ENCODE peak calls at places on chromosomes 13 and 19, in six cellular contexts. One of them, this sample, is unnamed.

GRCh38 chr19:294819-295686 is 3.9 kb upstream of the PLPP2 start:
- DNase-seq in kidney epithelial cell: no peak
- DNase-seq in left lung: no peak
- DNase-seq in fibroblast of mammary gland: peak
- DNase-seq in esophagus muscularis mucosa: no peak
- DNase-seq in GM23248: peak
- DNase-seq in this sample: no peak

GRCh38 chr13:95378603-95379002 is 77.4 kb upstream of the ABCC4 start:
- DNase-seq in kidney epithelial cell: no peak
- DNase-seq in GM23248: no peak
- DNase-seq in left lung: no peak
- DNase-seq in esophagus muscularis mucosa: no peak
- DNase-seq in fibroblast of mammary gland: no peak
- DNase-seq in this sample: peak

GRCh38 chr13:51927129-51927528 is 65.4 kb downstream of the CCDC70 start:
- DNase-seq in left lung: no peak
- DNase-seq in fibroblast of mammary gland: no peak
- DNase-seq in kidney epithelial cell: no peak
- DNase-seq in GM23248: no peak
- DNase-seq in esophagus muscularis mucosa: no peak
- DNase-seq in this sample: no peak

GRCh38 chr19:31985001-31985605 is 360.3 kb upstream of the ZNF507 start:
- DNase-seq in esophagus muscularis mucosa: peak
- DNase-seq in fibroblast of mammary gland: no peak
- DNase-seq in GM23248: no peak
- DNase-seq in kidney epithelial cell: no peak
- DNase-seq in left lung: no peak
- DNase-seq in this sample: no peak

GRCh38 chr13:94433055-94433947 is 46.2 kb downstream of the DCT start:
- DNase-seq in fibroblast of mammary gland: no peak
- DNase-seq in esophagus muscularis mucosa: peak
- DNase-seq in GM23248: no peak
- DNase-seq in left lung: no peak
- DNase-seq in kidney epithelial cell: no peak
- DNase-seq in this sample: peak

GRCh38 chr13:79194727-79195126 is 211.3 kb downstream of the RBM26 start:
- DNase-seq in left lung: no peak
- DNase-seq in esophagus muscularis mucosa: no peak
- DNase-seq in fibroblast of mammary gland: no peak
- DNase-seq in GM23248: no peak
- DNase-seq in kidney epithelial cell: no peak
- DNase-seq in this sample: no peak

GRCh38 chr19:16645140-16645539 is 14.8 kb downstream of the SMIM7 start:
- DNase-seq in left lung: no peak
- DNase-seq in esophagus muscularis mucosa: no peak
- DNase-seq in fibroblast of mammary gland: no peak
- DNase-seq in GM23248: no peak
- DNase-seq in kidney epithelial cell: no peak
- DNase-seq in this sample: no peak

GRCh38 chr19:3687774-3688706 is 12.2 kb downstream of the PIP5K1C start:
- DNase-seq in esophagus muscularis mucosa: no peak
- DNase-seq in kidney epithelial cell: no peak
- DNase-seq in left lung: no peak
- DNase-seq in fibroblast of mammary gland: no peak
- DNase-seq in GM23248: no peak
- DNase-seq in this sample: peak

GRCh38 chr13:67070306-67070705 is 159.8 kb downstream of the PCDH9 start:
- DNase-seq in left lung: no peak
- DNase-seq in fibroblast of mammary gland: no peak
- DNase-seq in kidney epithelial cell: no peak
- DNase-seq in esophagus muscularis mucosa: no peak
- DNase-seq in GM23248: no peak
- DNase-seq in this sample: no peak

GRCh38 chr13:40518481-40518882 is 148.0 kb downstream of the FOXO1 start:
- DNase-seq in kidney epithelial cell: peak
- DNase-seq in GM23248: no peak
- DNase-seq in esophagus muscularis mucosa: no peak
- DNase-seq in left lung: no peak
- DNase-seq in fibroblast of mammary gland: no peak
- DNase-seq in this sample: peak

GRCh38 chr19:35977446-35978222 is 17.4 kb upstream of the SDHAF1 start:
- DNase-seq in GM23248: peak
- DNase-seq in esophagus muscularis mucosa: no peak
- DNase-seq in left lung: no peak
- DNase-seq in fibroblast of mammary gland: no peak
- DNase-seq in kidney epithelial cell: no peak
- DNase-seq in this sample: no peak

GRCh38 chr13:76632388-76633044 is 253.7 kb downstream of the KCTD12 start:
- DNase-seq in left lung: no peak
- DNase-seq in GM23248: no peak
- DNase-seq in kidney epithelial cell: no peak
- DNase-seq in fibroblast of mammary gland: no peak
- DNase-seq in esophagus muscularis mucosa: no peak
- DNase-seq in this sample: no peak

GRCh38 chr13:60611523-60611922 is 214.5 kb downstream of the TDRD3 start:
- DNase-seq in fibroblast of mammary gland: no peak
- DNase-seq in GM23248: no peak
- DNase-seq in left lung: no peak
- DNase-seq in esophagus muscularis mucosa: no peak
- DNase-seq in kidney epithelial cell: no peak
- DNase-seq in this sample: no peak

GRCh38 chr13:86585826-86586225 is 786.6 kb upstream of the SLITRK6 start:
- DNase-seq in kidney epithelial cell: no peak
- DNase-seq in GM23248: peak
- DNase-seq in fibroblast of mammary gland: peak
- DNase-seq in left lung: no peak
- DNase-seq in esophagus muscularis mucosa: no peak
- DNase-seq in this sample: no peak

GRCh38 chr13:24293761-24294160 is 15.6 kb upstream of the C1QTNF9 start:
- DNase-seq in esophagus muscularis mucosa: no peak
- DNase-seq in GM23248: no peak
- DNase-seq in left lung: no peak
- DNase-seq in kidney epithelial cell: no peak
- DNase-seq in fibroblast of mammary gland: no peak
- DNase-seq in this sample: no peak

GRCh38 chr19:9485140-9485539 is 13.3 kb downstream of the ZNF560 start:
- DNase-seq in GM23248: peak
- DNase-seq in left lung: no peak
- DNase-seq in fibroblast of mammary gland: no peak
- DNase-seq in kidney epithelial cell: no peak
- DNase-seq in esophagus muscularis mucosa: no peak
- DNase-seq in this sample: no peak

GRCh38 chr13:67308004-67308772 is 78.1 kb upstream of the PCDH9 start:
- DNase-seq in fibroblast of mammary gland: no peak
- DNase-seq in esophagus muscularis mucosa: no peak
- DNase-seq in kidney epithelial cell: peak
- DNase-seq in GM23248: no peak
- DNase-seq in left lung: no peak
- DNase-seq in this sample: peak

GRCh38 chr19:28727133-28727834 is 485.7 kb downstream of the UQCRFS1 start:
- DNase-seq in GM23248: peak
- DNase-seq in kidney epithelial cell: no peak
- DNase-seq in left lung: no peak
- DNase-seq in esophagus muscularis mucosa: no peak
- DNase-seq in fibroblast of mammary gland: peak
- DNase-seq in this sample: no peak

GRCh38 chr19:46471116-46471733 is at the start of gene PNMA8A:
- DNase-seq in kidney epithelial cell: no peak
- DNase-seq in fibroblast of mammary gland: peak
- DNase-seq in esophagus muscularis mucosa: no peak
- DNase-seq in GM23248: peak
- DNase-seq in left lung: peak
- DNase-seq in this sample: no peak

GRCh38 chr13:94192576-94192975 is 286.9 kb downstream of the DCT start:
- DNase-seq in GM23248: peak
- DNase-seq in fibroblast of mammary gland: peak
- DNase-seq in kidney epithelial cell: no peak
- DNase-seq in left lung: no peak
- DNase-seq in esophagus muscularis mucosa: no peak
- DNase-seq in this sample: peak

GRCh38 chr19:38090561-38090960 is 133.5 kb downstream of the DPF1 start:
- DNase-seq in left lung: no peak
- DNase-seq in kidney epithelial cell: no peak
- DNase-seq in fibroblast of mammary gland: no peak
- DNase-seq in GM23248: no peak
- DNase-seq in esophagus muscularis mucosa: no peak
- DNase-seq in this sample: no peak

GRCh38 chr19:7480975-7481265 is 7.9 kb downstream of the PEX11G start:
- DNase-seq in fibroblast of mammary gland: no peak
- DNase-seq in GM23248: no peak
- DNase-seq in left lung: peak
- DNase-seq in kidney epithelial cell: no peak
- DNase-seq in esophagus muscularis mucosa: no peak
- DNase-seq in this sample: no peak

GRCh38 chr19:7480222-7480974 is 8.4 kb downstream of the PEX11G start:
- DNase-seq in kidney epithelial cell: no peak
- DNase-seq in esophagus muscularis mucosa: no peak
- DNase-seq in left lung: no peak
- DNase-seq in GM23248: no peak
- DNase-seq in fibroblast of mammary gland: no peak
- DNase-seq in this sample: no peak

GRCh38 chr19:7486923-7487322 is 1.9 kb downstream of the PEX11G start:
- DNase-seq in kidney epithelial cell: no peak
- DNase-seq in GM23248: no peak
- DNase-seq in fibroblast of mammary gland: no peak
- DNase-seq in left lung: no peak
- DNase-seq in esophagus muscularis mucosa: no peak
- DNase-seq in this sample: no peak

GRCh38 chr19:7482584-7483439 is 6.0 kb downstream of the PEX11G start:
- DNase-seq in GM23248: peak
- DNase-seq in kidney epithelial cell: no peak
- DNase-seq in fibroblast of mammary gland: no peak
- DNase-seq in left lung: peak
- DNase-seq in esophagus muscularis mucosa: no peak
- DNase-seq in this sample: peak

DNA sequence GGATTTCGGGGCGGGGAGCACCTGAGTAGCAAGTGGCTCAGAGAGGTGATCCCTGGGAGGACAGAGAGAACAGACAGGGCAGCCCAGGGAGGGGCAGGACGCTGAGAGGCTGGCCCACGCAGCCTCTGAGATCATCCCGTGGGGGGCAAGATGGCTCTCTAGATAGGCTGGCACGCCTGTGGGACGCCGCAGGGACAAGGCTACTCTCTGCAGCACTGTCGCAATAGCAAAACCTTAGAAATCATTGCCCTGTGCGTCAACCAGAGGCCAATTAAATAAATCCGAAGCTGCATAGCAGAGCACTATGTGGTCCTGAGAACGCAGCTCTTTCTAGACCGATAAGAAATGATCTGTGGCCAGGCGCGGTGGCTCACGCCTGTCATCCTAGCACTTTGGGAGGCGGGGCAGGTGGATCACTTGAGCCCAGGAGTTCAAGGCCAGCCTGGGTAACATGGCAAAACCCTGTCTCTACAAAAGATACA is 5.1 kb downstream of the PEX11G start:
- DNase-seq in fibroblast of mammary gland: no peak
- DNase-seq in GM23248: no peak
- DNase-seq in left lung: no peak
- DNase-seq in esophagus muscularis mucosa: no peak
- DNase-seq in kidney epithelial cell: no peak
- DNase-seq in this sample: no peak
- H3K4me3 ChIP-seq in fibroblast of mammary gland: no peak
- H3K4me3 ChIP-seq in GM23248: no peak
- H3K4me3 ChIP-seq in left lung: no peak
- H3K4me3 ChIP-seq in esophagus muscularis mucosa: no peak
- H3K4me3 ChIP-seq in kidney epithelial cell: no peak
- H3K4me3 ChIP-seq in this sample: no peak

GRCh38 chr19:55486043-55486970 is 1.3 kb downstream of the NAT14 start:
- DNase-seq in fibroblast of mammary gland: peak
- DNase-seq in GM23248: peak
- DNase-seq in kidney epithelial cell: no peak
- DNase-seq in esophagus muscularis mucosa: no peak
- DNase-seq in left lung: no peak
- DNase-seq in this sample: no peak
- H3K4me3 ChIP-seq in fibroblast of mammary gland: peak
- H3K4me3 ChIP-seq in GM23248: peak
- H3K4me3 ChIP-seq in kidney epithelial cell: peak
- H3K4me3 ChIP-seq in esophagus muscularis mucosa: peak
- H3K4me3 ChIP-seq in left lung: no peak
- H3K4me3 ChIP-seq in this sample: no peak

DNA sequence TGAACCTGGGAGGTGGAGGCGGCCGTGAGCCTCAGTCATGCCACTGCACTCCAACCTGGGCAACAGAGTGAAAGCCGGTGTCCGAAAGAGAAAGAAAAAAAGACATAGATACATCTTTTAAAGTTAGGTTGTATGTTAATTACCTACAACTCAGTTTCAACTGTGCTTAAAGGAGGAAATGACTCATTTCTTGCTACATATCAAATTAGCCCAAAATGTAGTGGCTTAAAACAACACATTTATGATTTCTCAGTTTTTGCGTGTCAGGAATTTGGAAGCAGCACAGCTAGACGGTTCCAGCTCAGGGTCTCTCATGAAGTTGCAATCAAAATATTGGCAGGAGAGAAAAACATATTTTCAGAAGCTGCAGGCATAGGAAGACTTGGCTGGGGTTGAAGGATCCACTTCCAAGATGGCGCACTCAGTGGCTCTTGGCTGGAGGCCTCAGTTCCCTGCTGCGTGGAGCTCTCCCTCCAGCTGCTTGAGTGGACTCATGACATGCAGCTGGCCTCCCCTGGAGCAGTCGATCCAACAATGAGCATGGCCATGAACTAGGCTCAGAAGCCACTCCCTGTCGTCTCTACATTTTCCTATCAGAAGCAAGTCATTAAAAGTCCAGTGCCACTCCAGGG is 7.1 kb downstream of the LDLR start:
- DNase-seq in left lung: peak
- DNase-seq in esophagus muscularis mucosa: no peak
- DNase-seq in fibroblast of mammary gland: peak
- DNase-seq in kidney epithelial cell: no peak
- DNase-seq in GM23248: peak
- DNase-seq in this sample: peak
- H3K4me3 ChIP-seq in left lung: no peak
- H3K4me3 ChIP-seq in esophagus muscularis mucosa: no peak
- H3K4me3 ChIP-seq in fibroblast of mammary gland: no peak
- H3K4me3 ChIP-seq in kidney epithelial cell: no peak
- H3K4me3 ChIP-seq in GM23248: no peak
- H3K4me3 ChIP-seq in this sample: no peak

DNA sequence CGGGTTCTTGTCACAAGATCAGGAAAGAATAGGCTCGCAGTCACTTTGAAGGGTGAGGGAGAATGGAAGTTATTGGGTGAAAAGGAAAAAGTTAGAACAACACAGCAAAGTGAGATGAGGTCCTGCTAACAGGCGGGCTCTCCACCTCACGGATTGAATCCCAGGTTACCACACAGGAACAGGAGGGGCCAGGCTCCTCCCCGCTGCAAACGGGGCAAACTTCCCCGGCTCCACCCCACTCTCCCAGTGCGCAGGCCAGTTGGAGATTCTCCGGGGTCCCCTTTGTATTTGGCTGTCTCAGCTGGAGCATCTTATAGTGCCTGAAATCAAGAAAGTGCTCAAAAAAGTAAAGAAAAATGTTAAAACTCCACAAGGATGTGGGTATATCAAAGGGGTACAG is 78.3 kb upstream of the IPO5 start:
- DNase-seq in GM23248: no peak
- DNase-seq in fibroblast of mammary gland: no peak
- DNase-seq in left lung: no peak
- DNase-seq in kidney epithelial cell: no peak
- DNase-seq in esophagus muscularis mucosa: no peak
- DNase-seq in this sample: no peak
- H3K4me3 ChIP-seq in GM23248: no peak
- H3K4me3 ChIP-seq in fibroblast of mammary gland: no peak
- H3K4me3 ChIP-seq in left lung: no peak
- H3K4me3 ChIP-seq in kidney epithelial cell: no peak
- H3K4me3 ChIP-seq in esophagus muscularis mucosa: no peak
- H3K4me3 ChIP-seq in this sample: no peak

This sample was measured in bronchial epithelial cell.